ENCODE peak calls at places on chromosome 22, in six cellular contexts. One of them, this sample, is unnamed.

GRCh38 chr22:25013634-25014033 is 61.1 kb downstream of the KIAA1671 start:
- DNase-seq in H1: no peak
- DNase-seq in GM12892: no peak
- DNase-seq in GM12878: no peak
- DNase-seq in K562: no peak
- DNase-seq in HepG2: no peak
- DNase-seq in this sample: no peak

GRCh38 chr22:48596111-48596860 is 1231.4 kb downstream of the BRD1 start:
- DNase-seq in H1: no peak
- DNase-seq in GM12892: no peak
- DNase-seq in GM12878: no peak
- DNase-seq in K562: no peak
- DNase-seq in HepG2: no peak
- DNase-seq in this sample: no peak

GRCh38 chr22:23678133-23678532 is 12.7 kb upstream of the RGL4 start:
- DNase-seq in H1: no peak
- DNase-seq in GM12892: no peak
- DNase-seq in GM12878: no peak
- DNase-seq in K562: no peak
- DNase-seq in HepG2: no peak
- DNase-seq in this sample: no peak

GRCh38 chr22:27086728-27087450 is 429.5 kb downstream of the MIAT start:
- DNase-seq in H1: no peak
- DNase-seq in GM12892: no peak
- DNase-seq in GM12878: no peak
- DNase-seq in K562: no peak
- DNase-seq in HepG2: no peak
- DNase-seq in this sample: no peak

GRCh38 chr22:50519151-50519550 is 6.2 kb downstream of the SCO2 start:
- DNase-seq in H1: no peak
- DNase-seq in GM12892: no peak
- DNase-seq in GM12878: no peak
- DNase-seq in K562: no peak
- DNase-seq in HepG2: no peak
- DNase-seq in this sample: no peak

GRCh38 chr22:29257751-29258181 is 10.0 kb downstream of the RHBDD3 start:
- DNase-seq in H1: no peak
- DNase-seq in GM12892: no peak
- DNase-seq in GM12878: no peak
- DNase-seq in K562: no peak
- DNase-seq in HepG2: no peak
- DNase-seq in this sample: no peak

GRCh38 chr22:50739894-50740293 is 1.9 kb downstream of the ACR start:
- DNase-seq in H1: no peak
- DNase-seq in GM12892: no peak
- DNase-seq in GM12878: no peak
- DNase-seq in K562: no peak
- DNase-seq in HepG2: no peak
- DNase-seq in this sample: no peak

GRCh38 chr22:22425783-22426624 is 82.5 kb downstream of the ZNF280B start:
- DNase-seq in H1: no peak
- DNase-seq in GM12892: no peak
- DNase-seq in GM12878: no peak
- DNase-seq in K562: no peak
- DNase-seq in HepG2: peak
- DNase-seq in this sample: no peak

GRCh38 chr22:50627914-50628542 is at the start of gene ARSA:
- DNase-seq in H1: no peak
- DNase-seq in GM12892: peak
- DNase-seq in GM12878: peak
- DNase-seq in K562: peak
- DNase-seq in HepG2: peak
- DNase-seq in this sample: peak

GRCh38 chr22:49687786-49688515 is 139.7 kb downstream of the BRD1 start:
- DNase-seq in H1: no peak
- DNase-seq in GM12892: no peak
- DNase-seq in GM12878: no peak
- DNase-seq in K562: no peak
- DNase-seq in HepG2: no peak
- DNase-seq in this sample: no peak

GRCh38 chr22:49663823-49664222 is 163.8 kb downstream of the BRD1 start:
- DNase-seq in H1: no peak
- DNase-seq in GM12892: no peak
- DNase-seq in GM12878: no peak
- DNase-seq in K562: no peak
- DNase-seq in HepG2: no peak
- DNase-seq in this sample: no peak

GRCh38 chr22:24592144-24592845 is 578 bp downstream of the LRRC75B start:
- DNase-seq in H1: no peak
- DNase-seq in GM12892: peak
- DNase-seq in GM12878: no peak
- DNase-seq in K562: no peak
- DNase-seq in HepG2: no peak
- DNase-seq in this sample: no peak

GRCh38 chr22:22941831-22942510 is 54.4 kb downstream of the IGLL5 start:
- DNase-seq in H1: no peak
- DNase-seq in GM12892: no peak
- DNase-seq in GM12878: no peak
- DNase-seq in K562: no peak
- DNase-seq in HepG2: no peak
- DNase-seq in this sample: no peak

GRCh38 chr22:29004647-29005371 is 56.8 kb downstream of the C22orf31 start:
- DNase-seq in H1: no peak
- DNase-seq in GM12892: no peak
- DNase-seq in GM12878: no peak
- DNase-seq in K562: no peak
- DNase-seq in HepG2: peak
- DNase-seq in this sample: no peak

GRCh38 chr22:26462971-26463661 is 20.5 kb downstream of the HPS4 start:
- DNase-seq in H1: no peak
- DNase-seq in GM12892: no peak
- DNase-seq in GM12878: no peak
- DNase-seq in K562: no peak
- DNase-seq in HepG2: no peak
- DNase-seq in this sample: no peak

GRCh38 chr22:31098633-31099110 is 8.7 kb downstream of the SELENOM start:
- DNase-seq in H1: no peak
- DNase-seq in GM12892: no peak
- DNase-seq in GM12878: no peak
- DNase-seq in K562: peak
- DNase-seq in HepG2: no peak
- DNase-seq in this sample: no peak

GRCh38 chr22:47304854-47305253 is 542.4 kb downstream of the TBC1D22A start:
- DNase-seq in H1: no peak
- DNase-seq in GM12892: no peak
- DNase-seq in GM12878: no peak
- DNase-seq in K562: no peak
- DNase-seq in HepG2: no peak
- DNase-seq in this sample: no peak

GRCh38 chr22:25350551-25350971 is 131.1 kb downstream of the CRYBB2 start:
- DNase-seq in H1: no peak
- DNase-seq in GM12892: no peak
- DNase-seq in GM12878: no peak
- DNase-seq in K562: no peak
- DNase-seq in HepG2: no peak
- DNase-seq in this sample: no peak

GRCh38 chr22:27378343-27378800 is 423.2 kb downstream of the MN1 start:
- DNase-seq in H1: no peak
- DNase-seq in GM12892: no peak
- DNase-seq in GM12878: no peak
- DNase-seq in K562: no peak
- DNase-seq in HepG2: no peak
- DNase-seq in this sample: no peak

GRCh38 chr22:42937164-42937854 is 77.6 kb downstream of the PACSIN2 start:
- DNase-seq in H1: no peak
- DNase-seq in GM12892: no peak
- DNase-seq in GM12878: no peak
- DNase-seq in K562: peak
- DNase-seq in HepG2: no peak
- DNase-seq in this sample: no peak

GRCh38 chr22:28016781-28017557 is 97.9 kb upstream of the PITPNB start:
- DNase-seq in H1: no peak
- DNase-seq in GM12892: no peak
- DNase-seq in GM12878: no peak
- DNase-seq in K562: no peak
- DNase-seq in HepG2: no peak
- DNase-seq in this sample: no peak

GRCh38 chr22:25754527-25755202 is 12.7 kb downstream of the MYO18B start:
- DNase-seq in H1: no peak
- DNase-seq in GM12892: no peak
- DNase-seq in GM12878: no peak
- DNase-seq in K562: no peak
- DNase-seq in HepG2: no peak
- DNase-seq in this sample: no peak

GRCh38 chr22:39622881-39623367 is 52.4 kb downstream of the CACNA1I start:
- DNase-seq in H1: peak
- DNase-seq in GM12892: peak
- DNase-seq in GM12878: no peak
- DNase-seq in K562: peak
- DNase-seq in HepG2: peak
- DNase-seq in this sample: peak
- TF ChIP-seq TAF1 in H1: no peak
- TF ChIP-seq TAF1 in GM12892: no peak
- TF ChIP-seq TAF1 in GM12878: no peak
- TF ChIP-seq TAF1 in K562: no peak
- TF ChIP-seq TAF1 in HepG2: no peak
- TF ChIP-seq TAF1 in this sample: no peak

GRCh38 chr22:44166448-44166847 is 14.3 kb upstream of the PARVG start:
- DNase-seq in H1: no peak
- DNase-seq in GM12892: no peak
- DNase-seq in GM12878: no peak
- DNase-seq in K562: no peak
- DNase-seq in HepG2: no peak
- DNase-seq in this sample: no peak
- TF ChIP-seq POLR2A in H1: no peak
- TF ChIP-seq POLR2A in GM12892: no peak
- TF ChIP-seq POLR2A in GM12878: no peak
- TF ChIP-seq POLR2A in K562: no peak
- TF ChIP-seq POLR2A in HepG2: no peak
- TF ChIP-seq POLR2A in this sample: no peak

DNA sequence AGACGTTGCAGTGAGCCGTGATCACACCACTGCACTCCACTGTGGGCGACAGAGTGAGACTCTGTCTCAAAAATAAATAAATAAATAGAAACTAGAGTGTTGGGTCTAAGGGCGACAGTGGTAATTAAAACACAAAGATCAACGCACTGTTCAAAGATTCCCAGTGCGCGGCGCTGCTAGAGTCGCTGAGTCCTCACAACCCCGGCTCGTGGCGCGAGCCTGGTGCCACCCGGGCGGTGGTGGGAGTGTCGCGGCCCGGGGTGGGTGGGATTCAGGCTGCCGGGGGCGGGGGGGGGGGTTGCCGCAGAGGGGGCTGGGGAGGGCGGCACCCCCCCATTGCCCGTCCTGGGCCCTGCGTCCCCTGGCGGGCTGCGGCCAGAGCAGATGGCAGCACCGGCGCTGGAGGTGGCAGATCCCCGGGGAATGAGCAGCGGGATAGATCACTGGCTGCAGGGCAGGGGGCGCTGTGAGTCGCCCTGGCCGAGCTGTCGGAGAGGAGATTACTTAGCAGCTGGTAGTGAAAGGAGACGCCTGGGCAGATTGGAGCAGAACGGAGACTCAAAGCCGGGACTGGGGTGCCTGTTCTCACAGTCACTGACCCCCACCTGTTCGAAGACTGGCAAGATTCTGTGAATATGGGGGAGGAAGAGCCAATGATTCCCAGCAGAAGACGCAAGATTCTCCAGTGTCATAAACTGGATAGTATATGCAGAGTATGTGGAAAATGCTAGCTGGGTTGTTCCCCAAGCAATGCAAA is 30.2 kb upstream of the APOBEC3A start:
- DNase-seq in H1: peak
- DNase-seq in GM12892: peak
- DNase-seq in GM12878: peak
- DNase-seq in K562: no peak
- DNase-seq in HepG2: no peak
- DNase-seq in this sample: peak
- TF ChIP-seq TAF1 in H1: no peak
- TF ChIP-seq TAF1 in GM12892: no peak
- TF ChIP-seq TAF1 in GM12878: no peak
- TF ChIP-seq TAF1 in K562: no peak
- TF ChIP-seq TAF1 in HepG2: no peak
- TF ChIP-seq TAF1 in this sample: no peak

DNA sequence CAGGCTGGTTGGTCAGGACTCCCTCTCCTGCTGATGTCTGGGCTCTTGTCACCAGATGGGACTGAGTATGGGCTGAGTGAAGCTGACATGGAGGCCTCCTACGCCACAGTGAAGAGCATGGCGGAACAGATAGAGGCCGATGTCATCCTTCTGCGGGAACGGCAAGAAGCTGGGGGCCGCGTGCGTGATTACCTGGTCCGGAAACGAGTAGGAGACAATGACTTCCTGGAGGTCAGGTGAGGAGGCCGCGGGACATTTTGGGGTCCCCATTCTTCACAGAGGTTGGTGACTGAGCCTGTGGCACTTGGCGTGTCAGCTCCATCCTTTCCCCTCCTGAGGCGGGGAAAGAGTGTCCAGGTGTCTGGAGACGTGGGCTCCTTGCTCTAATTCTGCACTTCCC is 10.1 kb downstream of the GTPBP1 start:
- DNase-seq in H1: no peak
- DNase-seq in GM12892: no peak
- DNase-seq in GM12878: no peak
- DNase-seq in K562: no peak
- DNase-seq in HepG2: no peak
- DNase-seq in this sample: no peak
- TF ChIP-seq POLR2A in H1: no peak
- TF ChIP-seq POLR2A in GM12892: no peak
- TF ChIP-seq POLR2A in GM12878: no peak
- TF ChIP-seq POLR2A in K562: no peak
- TF ChIP-seq POLR2A in HepG2: no peak
- TF ChIP-seq POLR2A in this sample: no peak

GRCh38 chr22:37187552-37187890 is 526 bp downstream of the C1QTNF6 start:
- DNase-seq in H1: no peak
- DNase-seq in GM12892: no peak
- DNase-seq in GM12878: no peak
- DNase-seq in K562: no peak
- DNase-seq in HepG2: no peak
- DNase-seq in this sample: no peak

GRCh38 chr22:37186997-37187522 is 987 bp downstream of the C1QTNF6 start:
- DNase-seq in H1: no peak
- DNase-seq in GM12892: no peak
- DNase-seq in GM12878: no peak
- DNase-seq in K562: no peak
- DNase-seq in HepG2: no peak
- DNase-seq in this sample: no peak

GRCh38 chr22:37187891-37188761 is at the start of gene C1QTNF6:
- DNase-seq in H1: no peak
- DNase-seq in GM12892: no peak
- DNase-seq in GM12878: no peak
- DNase-seq in K562: no peak
- DNase-seq in HepG2: no peak
- DNase-seq in this sample: no peak

GRCh38 chr22:37190262-37190780 is 2.3 kb upstream of the C1QTNF6 start:
- DNase-seq in H1: no peak
- DNase-seq in GM12892: no peak
- DNase-seq in GM12878: no peak
- DNase-seq in K562: peak
- DNase-seq in HepG2: no peak
- DNase-seq in this sample: no peak

GRCh38 chr22:37189011-37189466 is 992 bp upstream of the C1QTNF6 start:
- DNase-seq in H1: no peak
- DNase-seq in GM12892: no peak
- DNase-seq in GM12878: no peak
- DNase-seq in K562: no peak
- DNase-seq in HepG2: no peak
- DNase-seq in this sample: no peak
- TF ChIP-seq TAF1 in H1: no peak
- TF ChIP-seq TAF1 in GM12892: no peak
- TF ChIP-seq TAF1 in GM12878: no peak
- TF ChIP-seq TAF1 in K562: no peak
- TF ChIP-seq TAF1 in HepG2: no peak
- TF ChIP-seq TAF1 in this sample: no peak